ENCODE peak calls at places on chromosome 17, in five cellular contexts. One of them, this sample, is unnamed.

GRCh38 chr17:2027528-2028233 is 2.3 kb upstream of the DPH1 start:
- DNase-seq in kidney epithelial cell: no peak
- DNase-seq in activated gamma-delta T cell treated with Interleukin-2 at 50 U/mL for 16 hours: no peak
- DNase-seq in astrocyte of the spinal cord: no peak
- DNase-seq in ecto neural progenitor cell: no peak
- DNase-seq in this sample: peak

GRCh38 chr17:40696651-40697072 is 6.9 kb downstream of the KRT24 start:
- DNase-seq in kidney epithelial cell: no peak
- DNase-seq in activated gamma-delta T cell treated with Interleukin-2 at 50 U/mL for 16 hours: no peak
- DNase-seq in astrocyte of the spinal cord: no peak
- DNase-seq in ecto neural progenitor cell: no peak
- DNase-seq in this sample: no peak

GRCh38 chr17:39676198-39676819 is 8.1 kb downstream of the PNMT start:
- DNase-seq in kidney epithelial cell: no peak
- DNase-seq in activated gamma-delta T cell treated with Interleukin-2 at 50 U/mL for 16 hours: peak
- DNase-seq in astrocyte of the spinal cord: no peak
- DNase-seq in ecto neural progenitor cell: no peak
- DNase-seq in this sample: no peak

GRCh38 chr17:72514888-72515287 is 394.1 kb downstream of the SOX9 start:
- DNase-seq in kidney epithelial cell: no peak
- DNase-seq in activated gamma-delta T cell treated with Interleukin-2 at 50 U/mL for 16 hours: no peak
- DNase-seq in astrocyte of the spinal cord: peak
- DNase-seq in ecto neural progenitor cell: no peak
- DNase-seq in this sample: no peak

GRCh38 chr17:55386931-55387330 is 34.7 kb downstream of the MMD start:
- DNase-seq in kidney epithelial cell: no peak
- DNase-seq in activated gamma-delta T cell treated with Interleukin-2 at 50 U/mL for 16 hours: no peak
- DNase-seq in astrocyte of the spinal cord: no peak
- DNase-seq in ecto neural progenitor cell: no peak
- DNase-seq in this sample: peak

GRCh38 chr17:68705331-68706166 is 104.4 kb upstream of the FAM20A start:
- DNase-seq in kidney epithelial cell: no peak
- DNase-seq in activated gamma-delta T cell treated with Interleukin-2 at 50 U/mL for 16 hours: no peak
- DNase-seq in astrocyte of the spinal cord: peak
- DNase-seq in ecto neural progenitor cell: no peak
- DNase-seq in this sample: no peak

GRCh38 chr17:13940858-13941665 is 128.2 kb upstream of the COX10 start:
- DNase-seq in kidney epithelial cell: no peak
- DNase-seq in activated gamma-delta T cell treated with Interleukin-2 at 50 U/mL for 16 hours: no peak
- DNase-seq in astrocyte of the spinal cord: peak
- DNase-seq in ecto neural progenitor cell: no peak
- DNase-seq in this sample: no peak

GRCh38 chr17:82645516-82645915 is 2.7 kb downstream of the WDR45B start:
- DNase-seq in kidney epithelial cell: no peak
- DNase-seq in activated gamma-delta T cell treated with Interleukin-2 at 50 U/mL for 16 hours: no peak
- DNase-seq in astrocyte of the spinal cord: no peak
- DNase-seq in ecto neural progenitor cell: no peak
- DNase-seq in this sample: no peak

GRCh38 chr17:10605221-10605783 is 51.8 kb downstream of the MYH3 start:
- DNase-seq in kidney epithelial cell: no peak
- DNase-seq in activated gamma-delta T cell treated with Interleukin-2 at 50 U/mL for 16 hours: no peak
- DNase-seq in astrocyte of the spinal cord: no peak
- DNase-seq in ecto neural progenitor cell: no peak
- DNase-seq in this sample: no peak

GRCh38 chr17:59506907-59507726 is 58.3 kb upstream of the DHX40 start:
- DNase-seq in kidney epithelial cell: no peak
- DNase-seq in activated gamma-delta T cell treated with Interleukin-2 at 50 U/mL for 16 hours: no peak
- DNase-seq in astrocyte of the spinal cord: no peak
- DNase-seq in ecto neural progenitor cell: no peak
- DNase-seq in this sample: no peak

GRCh38 chr17:81036128-81036891 is 1.4 kb downstream of the BAIAP2 start:
- DNase-seq in kidney epithelial cell: no peak
- DNase-seq in activated gamma-delta T cell treated with Interleukin-2 at 50 U/mL for 16 hours: no peak
- DNase-seq in astrocyte of the spinal cord: no peak
- DNase-seq in ecto neural progenitor cell: no peak
- DNase-seq in this sample: no peak

GRCh38 chr17:36877774-36878173 is 59.5 kb upstream of the LHX1 start:
- DNase-seq in kidney epithelial cell: no peak
- DNase-seq in activated gamma-delta T cell treated with Interleukin-2 at 50 U/mL for 16 hours: no peak
- DNase-seq in astrocyte of the spinal cord: no peak
- DNase-seq in ecto neural progenitor cell: no peak
- DNase-seq in this sample: no peak

GRCh38 chr17:78377858-78378224 is 608 bp upstream of the PGS1 start:
- DNase-seq in kidney epithelial cell: no peak
- DNase-seq in activated gamma-delta T cell treated with Interleukin-2 at 50 U/mL for 16 hours: no peak
- DNase-seq in astrocyte of the spinal cord: no peak
- DNase-seq in ecto neural progenitor cell: no peak
- DNase-seq in this sample: no peak

GRCh38 chr17:67258836-67259468 is 14.0 kb upstream of the HELZ start:
- DNase-seq in kidney epithelial cell: no peak
- DNase-seq in activated gamma-delta T cell treated with Interleukin-2 at 50 U/mL for 16 hours: peak
- DNase-seq in astrocyte of the spinal cord: no peak
- DNase-seq in ecto neural progenitor cell: no peak
- DNase-seq in this sample: no peak

GRCh38 chr17:36743130-36743529 is 141.7 kb downstream of the MRM1 start:
- DNase-seq in kidney epithelial cell: no peak
- DNase-seq in activated gamma-delta T cell treated with Interleukin-2 at 50 U/mL for 16 hours: no peak
- DNase-seq in astrocyte of the spinal cord: no peak
- DNase-seq in ecto neural progenitor cell: no peak
- DNase-seq in this sample: no peak

GRCh38 chr17:80030730-80031410 is 4.8 kb downstream of the TBC1D16 start:
- DNase-seq in kidney epithelial cell: no peak
- DNase-seq in activated gamma-delta T cell treated with Interleukin-2 at 50 U/mL for 16 hours: no peak
- DNase-seq in astrocyte of the spinal cord: no peak
- DNase-seq in ecto neural progenitor cell: no peak
- DNase-seq in this sample: no peak

GRCh38 chr17:27550974-27551505 is 79.9 kb upstream of the LGALS9 start:
- DNase-seq in kidney epithelial cell: no peak
- DNase-seq in activated gamma-delta T cell treated with Interleukin-2 at 50 U/mL for 16 hours: no peak
- DNase-seq in astrocyte of the spinal cord: no peak
- DNase-seq in ecto neural progenitor cell: no peak
- DNase-seq in this sample: no peak

GRCh38 chr17:19333736-19334290 is 28.7 kb downstream of the B9D1 start:
- DNase-seq in kidney epithelial cell: no peak
- DNase-seq in activated gamma-delta T cell treated with Interleukin-2 at 50 U/mL for 16 hours: no peak
- DNase-seq in astrocyte of the spinal cord: no peak
- DNase-seq in ecto neural progenitor cell: no peak
- DNase-seq in this sample: peak

GRCh38 chr17:7114875-7115614 is 423 bp upstream of the ASGR2 start:
- DNase-seq in kidney epithelial cell: no peak
- DNase-seq in activated gamma-delta T cell treated with Interleukin-2 at 50 U/mL for 16 hours: no peak
- DNase-seq in astrocyte of the spinal cord: no peak
- DNase-seq in ecto neural progenitor cell: no peak
- DNase-seq in this sample: peak

GRCh38 chr17:80851277-80851925 is 140.2 kb upstream of the CHMP6 start:
- DNase-seq in kidney epithelial cell: no peak
- DNase-seq in activated gamma-delta T cell treated with Interleukin-2 at 50 U/mL for 16 hours: no peak
- DNase-seq in astrocyte of the spinal cord: no peak
- DNase-seq in ecto neural progenitor cell: peak
- DNase-seq in this sample: no peak

GRCh38 chr17:19569785-19570496 is 36.3 kb downstream of the SLC47A1 start:
- DNase-seq in kidney epithelial cell: no peak
- DNase-seq in activated gamma-delta T cell treated with Interleukin-2 at 50 U/mL for 16 hours: no peak
- DNase-seq in astrocyte of the spinal cord: no peak
- DNase-seq in ecto neural progenitor cell: no peak
- DNase-seq in this sample: no peak

GRCh38 chr17:5631958-5632357 is 47.6 kb upstream of the NLRP1 start:
- DNase-seq in kidney epithelial cell: no peak
- DNase-seq in activated gamma-delta T cell treated with Interleukin-2 at 50 U/mL for 16 hours: no peak
- DNase-seq in astrocyte of the spinal cord: no peak
- DNase-seq in ecto neural progenitor cell: no peak
- DNase-seq in this sample: no peak

GRCh38 chr17:75650874-75651273 is 16.1 kb downstream of the RECQL5 start:
- DNase-seq in kidney epithelial cell: no peak
- DNase-seq in activated gamma-delta T cell treated with Interleukin-2 at 50 U/mL for 16 hours: no peak
- DNase-seq in astrocyte of the spinal cord: no peak
- DNase-seq in ecto neural progenitor cell: no peak
- DNase-seq in this sample: no peak

GRCh38 chr17:78423961-78424747 is 45.7 kb downstream of the PGS1 start:
- DNase-seq in kidney epithelial cell: no peak
- DNase-seq in activated gamma-delta T cell treated with Interleukin-2 at 50 U/mL for 16 hours: no peak
- DNase-seq in astrocyte of the spinal cord: no peak
- DNase-seq in ecto neural progenitor cell: no peak
- DNase-seq in this sample: no peak

GRCh38 chr17:78330570-78331224 is 29.2 kb downstream of the SOCS3 start:
- DNase-seq in kidney epithelial cell: no peak
- DNase-seq in activated gamma-delta T cell treated with Interleukin-2 at 50 U/mL for 16 hours: no peak
- DNase-seq in astrocyte of the spinal cord: peak
- DNase-seq in ecto neural progenitor cell: no peak
- DNase-seq in this sample: peak

GRCh38 chr17:1399366-1399678 is 700 bp downstream of the YWHAE start:
- DNase-seq in kidney epithelial cell: no peak
- DNase-seq in activated gamma-delta T cell treated with Interleukin-2 at 50 U/mL for 16 hours: no peak
- DNase-seq in astrocyte of the spinal cord: no peak
- DNase-seq in ecto neural progenitor cell: no peak
- DNase-seq in this sample: no peak